ENCODE peak calls at places on chromosome 5, in six cellular contexts. G is endothelial cell, W is nephron progenitor cell, X is endodermal cell, Y is A673, F is Caco-2. E is an unnamed sample.

GRCh38 chr5:16616536-16617271 is at the start of gene RETREG1:
- DNase-seq in Y (peak), W (peak), F (peak), G (peak), X (peak), E (peak)

GRCh38 chr5:156778752-156779151 is 71.3 kb upstream of the PPP1R2B start:
- DNase-seq in X (no peak), W (no peak), Y (no peak), F (no peak), G (no peak), E (no peak)

GRCh38 chr5:58407042-58407709 is 52.7 kb downstream of the PLK2 start:
- DNase-seq in F (no peak), X (no peak), Y (no peak), W (no peak), G (no peak), E (no peak)

GRCh38 chr5:107805166-107805565 is 134.4 kb upstream of the EFNA5 start:
- DNase-seq in F (no peak), W (no peak), X (no peak), Y (no peak), G (no peak), E (no peak)

GRCh38 chr5:167105951-167106350 is 1185.5 kb upstream of the WWC1 start:
- DNase-seq in Y (peak), W (no peak), X (no peak), G (no peak), F (no peak), E (no peak)

GRCh38 chr5:131019601-131020315 is 145.3 kb downstream of the HINT1 start:
- DNase-seq in F (no peak), G (no peak), Y (no peak), X (no peak), W (no peak), E (no peak)

GRCh38 chr5:176692326-176692725 is 45.0 kb downstream of the TSPAN17 start:
- DNase-seq in F (no peak), W (no peak), X (no peak), Y (no peak), G (no peak), E (no peak)

GRCh38 chr5:156340886-156341285 is 13.9 kb downstream of the SGCD start:
- DNase-seq in Y (no peak), W (no peak), F (no peak), G (no peak), X (no peak), E (no peak)

GRCh38 chr5:96567188-96567587 is 95.0 kb upstream of the CAST start:
- DNase-seq in G (no peak), W (no peak), F (no peak), X (no peak), Y (peak), E (no peak)

GRCh38 chr5:95863383-95863757 is 40.8 kb upstream of the GLRX start:
- DNase-seq in X (no peak), G (no peak), F (no peak), Y (peak), W (no peak), E (no peak)

GRCh38 chr5:10311595-10312425 is 4.1 kb upstream of the CMBL start:
- DNase-seq in Y (no peak), W (no peak), G (no peak), F (no peak), X (no peak), E (no peak)

GRCh38 chr5:51398875-51399635 is 15.8 kb downstream of the ISL1 start:
- DNase-seq in W (peak), Y (no peak), G (peak), X (peak), F (no peak), E (no peak)

GRCh38 chr5:39716532-39716971 is 291.8 kb upstream of the DAB2 start:
- DNase-seq in W (peak), Y (peak), F (peak), X (peak), G (peak), E (peak)

GRCh38 chr5:151565971-151566370 is 25.2 kb downstream of the FAT2 start:
- DNase-seq in G (no peak), W (no peak), F (no peak), X (no peak), Y (no peak), E (no peak)

GRCh38 chr5:171421331-171422262 is 2.1 kb downstream of the FGF18 start:
- DNase-seq in X (peak), F (no peak), G (no peak), W (no peak), Y (no peak), E (no peak)

GRCh38 chr5:95759634-95760033 is 28.5 kb downstream of the RHOBTB3 start:
- DNase-seq in X (no peak), Y (no peak), W (no peak), F (peak), G (no peak), E (no peak)

GRCh38 chr5:112264151-112264550 is 154.9 kb downstream of the EPB41L4A start:
- DNase-seq in F (no peak), G (no peak), X (no peak), W (no peak), Y (no peak), E (no peak)

GRCh38 chr5:112930082-112930344 is 8.0 kb upstream of the REEP5 start:
- DNase-seq in F (no peak), X (no peak), G (no peak), Y (no peak), W (no peak), E (no peak)

GRCh38 chr5:132498152-132498551 is 7.6 kb upstream of the IRF1 start:
- DNase-seq in X (no peak), G (no peak), F (no peak), W (no peak), Y (no peak), E (no peak)

GRCh38 chr5:138503487-138504270 is 38.4 kb downstream of the EGR1 start:
- DNase-seq in F (peak), W (peak), X (peak), G (peak), Y (peak), E (no peak)

GRCh38 chr5:138595396-138595795 is 20.2 kb upstream of the HSPA9 start:
- DNase-seq in F (peak), W (no peak), Y (no peak), X (peak), G (no peak), E (no peak)

GRCh38 chr5:108505608-108506007 is 123.7 kb upstream of the FBXL17 start:
- DNase-seq in W (no peak), G (no peak), F (no peak), X (no peak), Y (no peak), E (no peak)

GRCh38 chr5:148542812-148543211 is 111.5 kb downstream of the HTR4 start:
- DNase-seq in F (no peak), W (no peak), X (no peak), G (no peak), Y (no peak), E (no peak)

GRCh38 chr5:78527054-78527884 is 121.3 kb downstream of the LHFPL2 start:
- DNase-seq in W (no peak), F (no peak), X (peak), Y (peak), G (peak), E (no peak)

GRCh38 chr5:420632-421286 is 22.2 kb upstream of the EXOC3 start:
- DNase-seq in X (peak), G (no peak), W (no peak), F (no peak), Y (no peak), E (no peak)

GRCh38 chr5:116038817-116039216 is 6.5 kb downstream of the ARL14EPL start:
- DNase-seq in X (no peak), W (no peak), G (no peak), F (no peak), Y (no peak), E (no peak)

GRCh38 chr5:79590395-79590999 is 21.7 kb upstream of the TENT2 start:
- DNase-seq in G (no peak), F (no peak), W (no peak), Y (no peak), X (no peak), E (no peak)

GRCh38 chr5:33494476-33494875 is 53.7 kb downstream of the TARS1 start:
- DNase-seq in F (no peak), X (no peak), Y (peak), G (no peak), W (no peak), E (no peak)

GRCh38 chr5:102986074-102986473 is 133.9 kb downstream of the GIN1 start:
- DNase-seq in Y (no peak), W (no peak), X (no peak), F (no peak), G (no peak), E (no peak)
- TF ChIP-seq CTCF in Y (no peak), W (no peak), X (no peak), F (no peak), G (no peak), E (no peak)

GRCh38 chr5:136802382-136802781 is 437.0 kb upstream of the TRPC7 start:
- DNase-seq in G (peak), Y (no peak), F (no peak), X (peak), W (no peak), E (no peak)
- TF ChIP-seq CTCF in G (no peak), Y (peak), F (peak), X (peak), W (peak), E (peak)

GRCh38 chr5:56818409-56819026 is 3.2 kb downstream of the MAP3K1 start:
- DNase-seq in G (no peak), F (no peak), X (no peak), W (no peak), Y (peak), E (no peak)
- TF ChIP-seq CTCF in G (no peak), F (peak), X (peak), W (peak), Y (peak), E (peak)

GRCh38 chr5:140242099-140242498 is 60.8 kb downstream of the PFDN1 start:
- DNase-seq in Y (peak), F (no peak), G (no peak), W (no peak), X (peak), E (no peak)
- TF ChIP-seq CTCF in Y (no peak), F (no peak), G (no peak), W (no peak), X (peak), E (peak)

GRCh38 chr5:153636713-153637112 is 146.2 kb downstream of the GRIA1 start:
- DNase-seq in Y (no peak), G (no peak), F (no peak), X (no peak), W (no peak), E (no peak)

GRCh38 chr5:153641183-153641688 is 150.8 kb downstream of the GRIA1 start:
- DNase-seq in Y (no peak), X (peak), W (peak), G (no peak), F (no peak), E (no peak)

GRCh38 chr5:153640293-153640692 is 149.8 kb downstream of the GRIA1 start:
- DNase-seq in W (no peak), X (no peak), G (no peak), Y (no peak), F (no peak), E (no peak)
- TF ChIP-seq CTCF in W (no peak), X (no peak), G (no peak), Y (no peak), F (no peak), E (no peak)

GRCh38 chr5:145718956-145719355 is 116.2 kb downstream of the PRELID2 start:
- DNase-seq in Y (peak), F (peak), X (no peak), G (no peak), W (no peak), E (no peak)
- TF ChIP-seq CTCF in Y (peak), F (peak), X (peak), G (no peak), W (peak), E (peak)

GRCh38 chr5:179260324-179261070 is 84.8 kb downstream of the ADAMTS2 start:
- DNase-seq in X (peak), F (no peak), Y (no peak), G (no peak), W (no peak), E (no peak)

GRCh38 chr5:179263391-179264052 is 81.7 kb downstream of the ADAMTS2 start:
- DNase-seq in G (no peak), X (peak), Y (no peak), W (no peak), F (no peak), E (no peak)

GRCh38 chr5:179259731-179260323 is 85.4 kb downstream of the ADAMTS2 start:
- DNase-seq in F (no peak), X (peak), Y (no peak), W (no peak), G (no peak), E (no peak)

GRCh38 chr5:179262126-179262920 is 82.9 kb downstream of the ADAMTS2 start:
- DNase-seq in F (no peak), Y (no peak), G (no peak), W (no peak), X (peak), E (no peak)

GRCh38 chr5:179261301-179262125 is 83.7 kb downstream of the ADAMTS2 start:
- DNase-seq in F (peak), W (peak), Y (no peak), G (peak), X (peak), E (no peak)
- TF ChIP-seq CTCF in F (peak), W (peak), Y (peak), G (no peak), X (peak), E (peak)

GRCh38 chr5:126490167-126490937 is 67.1 kb downstream of the GRAMD2B start:
- DNase-seq in W (peak), G (no peak), Y (peak), X (peak), F (no peak), E (no peak)
- TF ChIP-seq CTCF in W (no peak), G (no peak), Y (peak), X (peak), F (peak), E (no peak)

GRCh38 chr5:9160747-9161146 is 385.1 kb downstream of the SEMA5A start:
- DNase-seq in Y (no peak), F (no peak), W (no peak), X (no peak), G (no peak), E (no peak)

GRCh38 chr5:9157020-9157419 is 388.9 kb downstream of the SEMA5A start:
- DNase-seq in W (no peak), F (no peak), X (no peak), G (no peak), Y (no peak), E (no peak)

GRCh38 chr5:9151671-9152427 is 394.0 kb downstream of the SEMA5A start:
- DNase-seq in Y (no peak), W (no peak), X (no peak), G (no peak), F (no peak), E (no peak)

DNA sequence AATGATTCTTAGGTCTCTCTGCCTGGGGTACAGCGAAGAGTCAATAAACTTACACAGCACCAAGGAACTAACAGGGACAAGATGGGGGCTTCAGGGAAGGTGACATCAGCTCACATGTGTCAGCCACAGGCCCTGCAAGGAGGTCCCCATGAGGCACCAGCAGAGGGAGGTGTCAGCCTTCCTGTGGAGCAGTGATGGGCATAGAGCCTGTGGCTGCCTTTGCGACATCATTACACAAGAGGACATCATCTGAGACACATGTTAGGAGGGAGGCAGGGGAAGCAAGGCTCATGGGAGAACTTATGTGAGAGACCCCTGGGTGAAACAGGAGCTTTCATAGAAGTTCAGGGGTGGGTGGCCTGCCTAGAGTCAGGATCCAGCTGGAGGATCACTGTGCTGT is 389.6 kb downstream of the SEMA5A start:
- DNase-seq in G (peak), X (peak), F (peak), W (peak), Y (peak), E (no peak)
- TF ChIP-seq CTCF in G (no peak), X (peak), F (peak), W (peak), Y (peak), E (peak)